ENCODE peak calls at places on chromosome 1, in ten cellular contexts. One of them, this sample, is unnamed.

GRCh38 chr1:21634481-21635137 is 34.5 kb downstream of the RAP1GAP start:
- DNase-seq in NCI-H1092 treated with DMSO at 0.1 percent for 48 hours: no peak
- DNase-seq in HCEC 1CT: no peak
- DNase-seq in activated CD4-positive, alpha-beta memory T cell treated with anti-CD3 and anti-CD28 coated beads, Interleukin-2, amount 10 ng/mL, durations not matched to agents 7 days and 5 days: no peak
- DNase-seq in breast epithelium: peak
- DNase-seq in mesenteric fat pad: no peak
- DNase-seq in mesenchymal stem cell: no peak
- DNase-seq in anterior cingulate cortex: no peak
- DNase-seq in GF-D8: no peak
- DNase-seq in AG08395: no peak
- DNase-seq in this sample: no peak

GRCh38 chr1:213606252-213606820 is 381.4 kb upstream of the PROX1 start:
- DNase-seq in anterior cingulate cortex: no peak
- DNase-seq in activated CD4-positive, alpha-beta memory T cell treated with anti-CD3 and anti-CD28 coated beads, Interleukin-2, amount 10 ng/mL, durations not matched to agents 7 days and 5 days: no peak
- DNase-seq in mesenteric fat pad: no peak
- DNase-seq in AG08395: no peak
- DNase-seq in GF-D8: no peak
- DNase-seq in breast epithelium: no peak
- DNase-seq in mesenchymal stem cell: no peak
- DNase-seq in HCEC 1CT: no peak
- DNase-seq in NCI-H1092 treated with DMSO at 0.1 percent for 48 hours: no peak
- DNase-seq in this sample: no peak

GRCh38 chr1:173213665-173214064 is 6.5 kb upstream of the TNFSF4 start:
- DNase-seq in HCEC 1CT: no peak
- DNase-seq in activated CD4-positive, alpha-beta memory T cell treated with anti-CD3 and anti-CD28 coated beads, Interleukin-2, amount 10 ng/mL, durations not matched to agents 7 days and 5 days: no peak
- DNase-seq in GF-D8: no peak
- DNase-seq in NCI-H1092 treated with DMSO at 0.1 percent for 48 hours: no peak
- DNase-seq in AG08395: no peak
- DNase-seq in breast epithelium: no peak
- DNase-seq in mesenchymal stem cell: no peak
- DNase-seq in anterior cingulate cortex: no peak
- DNase-seq in mesenteric fat pad: no peak
- DNase-seq in this sample: no peak

GRCh38 chr1:178946855-178947687 is 76.2 kb upstream of the ANGPTL1 start:
- DNase-seq in activated CD4-positive, alpha-beta memory T cell treated with anti-CD3 and anti-CD28 coated beads, Interleukin-2, amount 10 ng/mL, durations not matched to agents 7 days and 5 days: no peak
- DNase-seq in HCEC 1CT: no peak
- DNase-seq in NCI-H1092 treated with DMSO at 0.1 percent for 48 hours: no peak
- DNase-seq in GF-D8: no peak
- DNase-seq in AG08395: no peak
- DNase-seq in mesenchymal stem cell: no peak
- DNase-seq in mesenteric fat pad: no peak
- DNase-seq in anterior cingulate cortex: no peak
- DNase-seq in breast epithelium: no peak
- DNase-seq in this sample: no peak

GRCh38 chr1:19654386-19654785 is 10.3 kb downstream of the NBL1 start:
- DNase-seq in AG08395: no peak
- DNase-seq in mesenteric fat pad: no peak
- DNase-seq in mesenchymal stem cell: peak
- DNase-seq in HCEC 1CT: no peak
- DNase-seq in activated CD4-positive, alpha-beta memory T cell treated with anti-CD3 and anti-CD28 coated beads, Interleukin-2, amount 10 ng/mL, durations not matched to agents 7 days and 5 days: no peak
- DNase-seq in GF-D8: no peak
- DNase-seq in breast epithelium: no peak
- DNase-seq in anterior cingulate cortex: no peak
- DNase-seq in NCI-H1092 treated with DMSO at 0.1 percent for 48 hours: peak
- DNase-seq in this sample: no peak

GRCh38 chr1:23908453-23909341 is 4.5 kb downstream of the CNR2 start:
- DNase-seq in activated CD4-positive, alpha-beta memory T cell treated with anti-CD3 and anti-CD28 coated beads, Interleukin-2, amount 10 ng/mL, durations not matched to agents 7 days and 5 days: peak
- DNase-seq in AG08395: no peak
- DNase-seq in GF-D8: peak
- DNase-seq in mesenchymal stem cell: no peak
- DNase-seq in mesenteric fat pad: no peak
- DNase-seq in HCEC 1CT: no peak
- DNase-seq in breast epithelium: no peak
- DNase-seq in NCI-H1092 treated with DMSO at 0.1 percent for 48 hours: no peak
- DNase-seq in anterior cingulate cortex: no peak
- DNase-seq in this sample: no peak

GRCh38 chr1:40848530-40849189 is 13.5 kb downstream of the CITED4 start:
- DNase-seq in GF-D8: no peak
- DNase-seq in mesenchymal stem cell: peak
- DNase-seq in activated CD4-positive, alpha-beta memory T cell treated with anti-CD3 and anti-CD28 coated beads, Interleukin-2, amount 10 ng/mL, durations not matched to agents 7 days and 5 days: peak
- DNase-seq in HCEC 1CT: peak
- DNase-seq in mesenteric fat pad: no peak
- DNase-seq in anterior cingulate cortex: no peak
- DNase-seq in breast epithelium: peak
- DNase-seq in NCI-H1092 treated with DMSO at 0.1 percent for 48 hours: peak
- DNase-seq in AG08395: peak
- DNase-seq in this sample: no peak

GRCh38 chr1:43312638-43313515 is 12.1 kb downstream of the TIE1 start:
- DNase-seq in AG08395: no peak
- DNase-seq in GF-D8: no peak
- DNase-seq in anterior cingulate cortex: no peak
- DNase-seq in activated CD4-positive, alpha-beta memory T cell treated with anti-CD3 and anti-CD28 coated beads, Interleukin-2, amount 10 ng/mL, durations not matched to agents 7 days and 5 days: no peak
- DNase-seq in mesenchymal stem cell: no peak
- DNase-seq in NCI-H1092 treated with DMSO at 0.1 percent for 48 hours: no peak
- DNase-seq in mesenteric fat pad: no peak
- DNase-seq in HCEC 1CT: no peak
- DNase-seq in breast epithelium: no peak
- DNase-seq in this sample: no peak

GRCh38 chr1:32984090-32984828 is 19.6 kb upstream of the RNF19B start:
- DNase-seq in activated CD4-positive, alpha-beta memory T cell treated with anti-CD3 and anti-CD28 coated beads, Interleukin-2, amount 10 ng/mL, durations not matched to agents 7 days and 5 days: peak
- DNase-seq in breast epithelium: no peak
- DNase-seq in NCI-H1092 treated with DMSO at 0.1 percent for 48 hours: no peak
- DNase-seq in HCEC 1CT: peak
- DNase-seq in anterior cingulate cortex: no peak
- DNase-seq in AG08395: peak
- DNase-seq in mesenchymal stem cell: peak
- DNase-seq in GF-D8: no peak
- DNase-seq in mesenteric fat pad: no peak
- DNase-seq in this sample: no peak

GRCh38 chr1:62836856-62837540 is 53.1 kb downstream of the ATG4C start:
- DNase-seq in breast epithelium: no peak
- DNase-seq in AG08395: no peak
- DNase-seq in GF-D8: no peak
- DNase-seq in HCEC 1CT: no peak
- DNase-seq in anterior cingulate cortex: no peak
- DNase-seq in mesenteric fat pad: no peak
- DNase-seq in mesenchymal stem cell: no peak
- DNase-seq in NCI-H1092 treated with DMSO at 0.1 percent for 48 hours: no peak
- DNase-seq in activated CD4-positive, alpha-beta memory T cell treated with anti-CD3 and anti-CD28 coated beads, Interleukin-2, amount 10 ng/mL, durations not matched to agents 7 days and 5 days: no peak
- DNase-seq in this sample: no peak

GRCh38 chr1:67807282-67807681 is 26.0 kb downstream of the GNG12 start:
- DNase-seq in mesenteric fat pad: no peak
- DNase-seq in mesenchymal stem cell: no peak
- DNase-seq in activated CD4-positive, alpha-beta memory T cell treated with anti-CD3 and anti-CD28 coated beads, Interleukin-2, amount 10 ng/mL, durations not matched to agents 7 days and 5 days: no peak
- DNase-seq in AG08395: no peak
- DNase-seq in breast epithelium: no peak
- DNase-seq in GF-D8: no peak
- DNase-seq in HCEC 1CT: no peak
- DNase-seq in NCI-H1092 treated with DMSO at 0.1 percent for 48 hours: no peak
- DNase-seq in anterior cingulate cortex: no peak
- DNase-seq in this sample: no peak

GRCh38 chr1:10424034-10424433 is 6.2 kb upstream of the CENPS start:
- DNase-seq in HCEC 1CT: peak
- DNase-seq in anterior cingulate cortex: no peak
- DNase-seq in NCI-H1092 treated with DMSO at 0.1 percent for 48 hours: no peak
- DNase-seq in breast epithelium: no peak
- DNase-seq in mesenchymal stem cell: no peak
- DNase-seq in activated CD4-positive, alpha-beta memory T cell treated with anti-CD3 and anti-CD28 coated beads, Interleukin-2, amount 10 ng/mL, durations not matched to agents 7 days and 5 days: no peak
- DNase-seq in mesenteric fat pad: no peak
- DNase-seq in AG08395: peak
- DNase-seq in GF-D8: no peak
- DNase-seq in this sample: no peak

GRCh38 chr1:51264470-51264869 is 28.4 kb downstream of the RNF11 start:
- DNase-seq in GF-D8: peak
- DNase-seq in anterior cingulate cortex: no peak
- DNase-seq in AG08395: peak
- DNase-seq in activated CD4-positive, alpha-beta memory T cell treated with anti-CD3 and anti-CD28 coated beads, Interleukin-2, amount 10 ng/mL, durations not matched to agents 7 days and 5 days: no peak
- DNase-seq in breast epithelium: no peak
- DNase-seq in mesenchymal stem cell: peak
- DNase-seq in HCEC 1CT: peak
- DNase-seq in mesenteric fat pad: no peak
- DNase-seq in NCI-H1092 treated with DMSO at 0.1 percent for 48 hours: no peak
- DNase-seq in this sample: no peak

GRCh38 chr1:176183618-176184017 is 23.5 kb downstream of the COP1 start:
- DNase-seq in AG08395: no peak
- DNase-seq in breast epithelium: no peak
- DNase-seq in mesenteric fat pad: no peak
- DNase-seq in activated CD4-positive, alpha-beta memory T cell treated with anti-CD3 and anti-CD28 coated beads, Interleukin-2, amount 10 ng/mL, durations not matched to agents 7 days and 5 days: no peak
- DNase-seq in mesenchymal stem cell: peak
- DNase-seq in NCI-H1092 treated with DMSO at 0.1 percent for 48 hours: no peak
- DNase-seq in HCEC 1CT: no peak
- DNase-seq in GF-D8: no peak
- DNase-seq in anterior cingulate cortex: no peak
- DNase-seq in this sample: no peak

GRCh38 chr1:10378071-10378841 is 20.6 kb upstream of the PGD start:
- DNase-seq in breast epithelium: no peak
- DNase-seq in anterior cingulate cortex: no peak
- DNase-seq in HCEC 1CT: peak
- DNase-seq in mesenteric fat pad: no peak
- DNase-seq in mesenchymal stem cell: peak
- DNase-seq in AG08395: no peak
- DNase-seq in NCI-H1092 treated with DMSO at 0.1 percent for 48 hours: no peak
- DNase-seq in activated CD4-positive, alpha-beta memory T cell treated with anti-CD3 and anti-CD28 coated beads, Interleukin-2, amount 10 ng/mL, durations not matched to agents 7 days and 5 days: no peak
- DNase-seq in GF-D8: peak
- DNase-seq in this sample: no peak